ENCODE peak calls at places on chromosomes 3 and 15, in six cellular contexts. One of them, this sample, is unnamed.

GRCh38 chr3:24595801-24596200 is 101.2 kb upstream of the THRB start:
- DNase-seq in BJ: no peak
- DNase-seq in epithelial cell of esophagus: peak
- DNase-seq in tibial nerve: no peak
- DNase-seq in naive thymus-derived CD4-positive, alpha-beta T cell: no peak
- DNase-seq in left ventricle myocardium inferior: no peak
- DNase-seq in this sample: no peak

GRCh38 chr3:10804183-10804648 is 11.8 kb upstream of the SLC6A11 start:
- DNase-seq in BJ: no peak
- DNase-seq in epithelial cell of esophagus: peak
- DNase-seq in tibial nerve: no peak
- DNase-seq in naive thymus-derived CD4-positive, alpha-beta T cell: no peak
- DNase-seq in left ventricle myocardium inferior: no peak
- DNase-seq in this sample: no peak

GRCh38 chr3:48268936-48269551 is 28.1 kb downstream of the ZNF589 start:
- DNase-seq in BJ: no peak
- DNase-seq in epithelial cell of esophagus: peak
- DNase-seq in tibial nerve: peak
- DNase-seq in naive thymus-derived CD4-positive, alpha-beta T cell: peak
- DNase-seq in left ventricle myocardium inferior: no peak
- DNase-seq in this sample: no peak

GRCh38 chr15:58521293-58521991 is 89.7 kb downstream of the LIPC start:
- DNase-seq in BJ: no peak
- DNase-seq in epithelial cell of esophagus: peak
- DNase-seq in tibial nerve: no peak
- DNase-seq in naive thymus-derived CD4-positive, alpha-beta T cell: no peak
- DNase-seq in left ventricle myocardium inferior: peak
- DNase-seq in this sample: no peak

GRCh38 chr3:39668420-39668819 is 141.0 kb upstream of the MYRIP start:
- DNase-seq in BJ: no peak
- DNase-seq in epithelial cell of esophagus: peak
- DNase-seq in tibial nerve: no peak
- DNase-seq in naive thymus-derived CD4-positive, alpha-beta T cell: no peak
- DNase-seq in left ventricle myocardium inferior: no peak
- DNase-seq in this sample: peak

GRCh38 chr3:160372780-160373179 is 26.2 kb downstream of the IFT80 start:
- DNase-seq in BJ: peak
- DNase-seq in epithelial cell of esophagus: no peak
- DNase-seq in tibial nerve: no peak
- DNase-seq in naive thymus-derived CD4-positive, alpha-beta T cell: no peak
- DNase-seq in left ventricle myocardium inferior: no peak
- DNase-seq in this sample: no peak

GRCh38 chr3:184186184-184186901 is at the start of gene ABCF3:
- DNase-seq in BJ: no peak
- DNase-seq in epithelial cell of esophagus: peak
- DNase-seq in tibial nerve: no peak
- DNase-seq in naive thymus-derived CD4-positive, alpha-beta T cell: no peak
- DNase-seq in left ventricle myocardium inferior: peak
- DNase-seq in this sample: no peak

GRCh38 chr3:184075901-184076300 is 21.0 kb upstream of the HTR3E start:
- DNase-seq in BJ: no peak
- DNase-seq in epithelial cell of esophagus: no peak
- DNase-seq in tibial nerve: no peak
- DNase-seq in naive thymus-derived CD4-positive, alpha-beta T cell: no peak
- DNase-seq in left ventricle myocardium inferior: no peak
- DNase-seq in this sample: no peak

GRCh38 chr3:176767385-176767784 is 429.9 kb downstream of the TBL1XR1 start:
- DNase-seq in BJ: peak
- DNase-seq in epithelial cell of esophagus: peak
- DNase-seq in tibial nerve: no peak
- DNase-seq in naive thymus-derived CD4-positive, alpha-beta T cell: no peak
- DNase-seq in left ventricle myocardium inferior: no peak
- DNase-seq in this sample: no peak

GRCh38 chr3:71226565-71227281 is 356.8 kb downstream of the FOXP1 start:
- DNase-seq in BJ: no peak
- DNase-seq in epithelial cell of esophagus: no peak
- DNase-seq in tibial nerve: no peak
- DNase-seq in naive thymus-derived CD4-positive, alpha-beta T cell: peak
- DNase-seq in left ventricle myocardium inferior: peak
- DNase-seq in this sample: peak

GRCh38 chr3:8445861-8446260 is 55.8 kb upstream of the LMCD1 start:
- DNase-seq in BJ: peak
- DNase-seq in epithelial cell of esophagus: peak
- DNase-seq in tibial nerve: no peak
- DNase-seq in naive thymus-derived CD4-positive, alpha-beta T cell: no peak
- DNase-seq in left ventricle myocardium inferior: no peak
- DNase-seq in this sample: no peak

GRCh38 chr15:89332446-89332845 is 2.2 kb downstream of the POLG start:
- DNase-seq in BJ: no peak
- DNase-seq in epithelial cell of esophagus: peak
- DNase-seq in tibial nerve: no peak
- DNase-seq in naive thymus-derived CD4-positive, alpha-beta T cell: no peak
- DNase-seq in left ventricle myocardium inferior: no peak
- DNase-seq in this sample: peak

GRCh38 chr3:150515210-150515609 is 31.1 kb downstream of the SERP1 start:
- DNase-seq in BJ: no peak
- DNase-seq in epithelial cell of esophagus: peak
- DNase-seq in tibial nerve: no peak
- DNase-seq in naive thymus-derived CD4-positive, alpha-beta T cell: no peak
- DNase-seq in left ventricle myocardium inferior: no peak
- DNase-seq in this sample: no peak

GRCh38 chr3:128078875-128079274 is 26.6 kb downstream of the SEC61A1 start:
- DNase-seq in BJ: no peak
- DNase-seq in epithelial cell of esophagus: no peak
- DNase-seq in tibial nerve: no peak
- DNase-seq in naive thymus-derived CD4-positive, alpha-beta T cell: no peak
- DNase-seq in left ventricle myocardium inferior: no peak
- DNase-seq in this sample: no peak

GRCh38 chr3:115245437-115245836 is 98.3 kb upstream of the ZBTB20 start:
- DNase-seq in BJ: no peak
- DNase-seq in epithelial cell of esophagus: peak
- DNase-seq in tibial nerve: no peak
- DNase-seq in naive thymus-derived CD4-positive, alpha-beta T cell: no peak
- DNase-seq in left ventricle myocardium inferior: no peak
- DNase-seq in this sample: no peak

GRCh38 chr3:49707113-49707480 is 12.4 kb downstream of the AMIGO3 start:
- DNase-seq in BJ: no peak
- DNase-seq in epithelial cell of esophagus: peak
- DNase-seq in tibial nerve: no peak
- DNase-seq in naive thymus-derived CD4-positive, alpha-beta T cell: no peak
- DNase-seq in left ventricle myocardium inferior: no peak
- DNase-seq in this sample: no peak

GRCh38 chr15:56917652-56918045 is 795 bp upstream of the TCF12 start:
- DNase-seq in BJ: no peak
- DNase-seq in epithelial cell of esophagus: no peak
- DNase-seq in tibial nerve: no peak
- DNase-seq in naive thymus-derived CD4-positive, alpha-beta T cell: no peak
- DNase-seq in left ventricle myocardium inferior: no peak
- DNase-seq in this sample: no peak

GRCh38 chr3:88113311-88114162 is 36.2 kb upstream of the C3orf38 start:
- DNase-seq in BJ: peak
- DNase-seq in epithelial cell of esophagus: peak
- DNase-seq in tibial nerve: peak
- DNase-seq in naive thymus-derived CD4-positive, alpha-beta T cell: peak
- DNase-seq in left ventricle myocardium inferior: no peak
- DNase-seq in this sample: peak

GRCh38 chr3:104805508-104805907 is 561.2 kb upstream of the ALCAM start:
- DNase-seq in BJ: no peak
- DNase-seq in epithelial cell of esophagus: no peak
- DNase-seq in tibial nerve: no peak
- DNase-seq in naive thymus-derived CD4-positive, alpha-beta T cell: no peak
- DNase-seq in left ventricle myocardium inferior: no peak
- DNase-seq in this sample: no peak

GRCh38 chr3:39812537-39812936 is 3.1 kb downstream of the MYRIP start:
- DNase-seq in BJ: no peak
- DNase-seq in epithelial cell of esophagus: peak
- DNase-seq in tibial nerve: no peak
- DNase-seq in naive thymus-derived CD4-positive, alpha-beta T cell: no peak
- DNase-seq in left ventricle myocardium inferior: no peak
- DNase-seq in this sample: no peak

GRCh38 chr3:20080956-20081554 is 40.8 kb downstream of the KAT2B start:
- DNase-seq in BJ: no peak
- DNase-seq in epithelial cell of esophagus: peak
- DNase-seq in tibial nerve: no peak
- DNase-seq in naive thymus-derived CD4-positive, alpha-beta T cell: no peak
- DNase-seq in left ventricle myocardium inferior: peak
- DNase-seq in this sample: no peak

GRCh38 chr15:48565560-48566482 is 79.7 kb downstream of the FBN1 start:
- DNase-seq in BJ: peak
- DNase-seq in epithelial cell of esophagus: peak
- DNase-seq in tibial nerve: no peak
- DNase-seq in naive thymus-derived CD4-positive, alpha-beta T cell: no peak
- DNase-seq in left ventricle myocardium inferior: no peak
- DNase-seq in this sample: no peak

GRCh38 chr15:80265021-80265420 is 13.0 kb upstream of the CTXND1 start:
- DNase-seq in BJ: no peak
- DNase-seq in epithelial cell of esophagus: peak
- DNase-seq in tibial nerve: no peak
- DNase-seq in naive thymus-derived CD4-positive, alpha-beta T cell: no peak
- DNase-seq in left ventricle myocardium inferior: no peak
- DNase-seq in this sample: no peak

GRCh38 chr3:14429237-14429636 is 26.8 kb downstream of the SLC6A6 start:
- DNase-seq in BJ: no peak
- DNase-seq in epithelial cell of esophagus: peak
- DNase-seq in tibial nerve: no peak
- DNase-seq in naive thymus-derived CD4-positive, alpha-beta T cell: no peak
- DNase-seq in left ventricle myocardium inferior: no peak
- DNase-seq in this sample: no peak

GRCh38 chr15:56978898-56979662 is 60.6 kb downstream of the TCF12 start:
- DNase-seq in BJ: no peak
- DNase-seq in epithelial cell of esophagus: peak
- DNase-seq in tibial nerve: no peak
- DNase-seq in naive thymus-derived CD4-positive, alpha-beta T cell: no peak
- DNase-seq in left ventricle myocardium inferior: no peak
- DNase-seq in this sample: no peak

GRCh38 chr3:183008303-183008702 is 28.0 kb upstream of the DCUN1D1 start:
- DNase-seq in BJ: no peak
- DNase-seq in epithelial cell of esophagus: no peak
- DNase-seq in tibial nerve: no peak
- DNase-seq in naive thymus-derived CD4-positive, alpha-beta T cell: no peak
- DNase-seq in left ventricle myocardium inferior: no peak
- DNase-seq in this sample: no peak

GRCh38 chr3:59782664-59783063 is 732.8 kb upstream of the CFAP20DC start:
- DNase-seq in BJ: no peak
- DNase-seq in epithelial cell of esophagus: no peak
- DNase-seq in tibial nerve: no peak
- DNase-seq in naive thymus-derived CD4-positive, alpha-beta T cell: no peak
- DNase-seq in left ventricle myocardium inferior: no peak
- DNase-seq in this sample: no peak

DNA sequence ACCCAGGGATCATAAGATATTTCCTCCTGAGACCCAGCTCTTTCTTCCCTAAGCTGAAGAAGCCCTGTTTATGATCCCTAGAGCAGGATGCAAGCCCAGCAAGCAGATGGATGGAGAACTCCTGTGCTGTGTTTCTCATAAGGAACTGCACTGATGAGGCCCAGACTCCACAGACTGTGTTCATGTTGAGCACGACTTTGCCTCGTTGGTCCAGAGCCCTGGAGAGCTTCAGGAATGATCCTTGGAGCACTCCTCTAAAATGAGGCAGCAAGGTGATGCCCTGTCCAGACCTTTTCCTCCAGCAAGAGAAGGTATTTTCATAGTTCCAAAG is 83.8 kb downstream of the MYLK start:
- DNase-seq in BJ: no peak
- DNase-seq in epithelial cell of esophagus: no peak
- DNase-seq in tibial nerve: no peak
- DNase-seq in naive thymus-derived CD4-positive, alpha-beta T cell: no peak
- DNase-seq in left ventricle myocardium inferior: no peak
- DNase-seq in this sample: no peak
- H3K4me3 ChIP-seq in BJ: no peak
- H3K4me3 ChIP-seq in epithelial cell of esophagus: no peak
- H3K4me3 ChIP-seq in tibial nerve: no peak
- H3K4me3 ChIP-seq in naive thymus-derived CD4-positive, alpha-beta T cell: no peak
- H3K4me3 ChIP-seq in left ventricle myocardium inferior: no peak
- H3K4me3 ChIP-seq in this sample: no peak

GRCh38 chr3:195872097-195872496 is 36.3 kb downstream of the TNK2 start:
- DNase-seq in BJ: no peak
- DNase-seq in epithelial cell of esophagus: no peak
- DNase-seq in tibial nerve: no peak
- DNase-seq in naive thymus-derived CD4-positive, alpha-beta T cell: no peak
- DNase-seq in left ventricle myocardium inferior: no peak
- DNase-seq in this sample: no peak

GRCh38 chr3:195872800-195873199 is 35.6 kb downstream of the TNK2 start:
- DNase-seq in BJ: no peak
- DNase-seq in epithelial cell of esophagus: no peak
- DNase-seq in tibial nerve: no peak
- DNase-seq in naive thymus-derived CD4-positive, alpha-beta T cell: no peak
- DNase-seq in left ventricle myocardium inferior: no peak
- DNase-seq in this sample: no peak

GRCh38 chr3:195875482-195876236 is 32.7 kb downstream of the TNK2 start:
- DNase-seq in BJ: no peak
- DNase-seq in epithelial cell of esophagus: no peak
- DNase-seq in tibial nerve: no peak
- DNase-seq in naive thymus-derived CD4-positive, alpha-beta T cell: no peak
- DNase-seq in left ventricle myocardium inferior: no peak
- DNase-seq in this sample: no peak

GRCh38 chr3:195873971-195874370 is 34.4 kb downstream of the TNK2 start:
- DNase-seq in BJ: no peak
- DNase-seq in epithelial cell of esophagus: peak
- DNase-seq in tibial nerve: no peak
- DNase-seq in naive thymus-derived CD4-positive, alpha-beta T cell: no peak
- DNase-seq in left ventricle myocardium inferior: no peak
- DNase-seq in this sample: no peak

GRCh38 chr3:195873281-195873887 is 35.0 kb downstream of the TNK2 start:
- DNase-seq in BJ: no peak
- DNase-seq in epithelial cell of esophagus: no peak
- DNase-seq in tibial nerve: no peak
- DNase-seq in naive thymus-derived CD4-positive, alpha-beta T cell: no peak
- DNase-seq in left ventricle myocardium inferior: no peak
- DNase-seq in this sample: no peak
- H3K4me3 ChIP-seq in BJ: no peak
- H3K4me3 ChIP-seq in epithelial cell of esophagus: no peak
- H3K4me3 ChIP-seq in tibial nerve: no peak
- H3K4me3 ChIP-seq in naive thymus-derived CD4-positive, alpha-beta T cell: no peak
- H3K4me3 ChIP-seq in left ventricle myocardium inferior: no peak
- H3K4me3 ChIP-seq in this sample: no peak

GRCh38 chr15:59993041-59993750 is 10.9 kb upstream of the FOXB1 start:
- DNase-seq in BJ: no peak
- DNase-seq in epithelial cell of esophagus: no peak
- DNase-seq in tibial nerve: no peak
- DNase-seq in naive thymus-derived CD4-positive, alpha-beta T cell: no peak
- DNase-seq in left ventricle myocardium inferior: no peak
- DNase-seq in this sample: no peak
- H3K4me3 ChIP-seq in BJ: no peak
- H3K4me3 ChIP-seq in epithelial cell of esophagus: no peak
- H3K4me3 ChIP-seq in tibial nerve: no peak
- H3K4me3 ChIP-seq in naive thymus-derived CD4-positive, alpha-beta T cell: no peak
- H3K4me3 ChIP-seq in left ventricle myocardium inferior: no peak
- H3K4me3 ChIP-seq in this sample: no peak

DNA sequence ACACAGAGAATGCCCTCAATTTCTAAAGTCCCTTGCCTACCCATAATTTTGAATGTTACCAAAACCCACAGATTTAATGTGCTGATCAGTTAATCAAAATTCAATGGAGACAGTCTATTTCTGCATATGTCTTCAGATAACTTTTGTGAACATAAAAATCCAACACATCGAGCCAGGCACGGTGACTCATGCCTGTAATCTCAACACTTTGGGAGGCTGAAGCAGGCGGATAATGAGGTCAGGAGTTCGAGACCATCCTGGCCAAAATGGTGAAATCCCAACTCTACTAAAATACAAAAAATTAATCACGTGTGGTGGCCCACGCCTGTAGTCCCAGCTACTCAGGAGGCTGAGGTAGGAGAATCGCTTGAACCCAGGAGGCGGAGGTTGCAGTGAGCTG is 49.3 kb downstream of the PEAK1 start:
- DNase-seq in BJ: no peak
- DNase-seq in epithelial cell of esophagus: no peak
- DNase-seq in tibial nerve: no peak
- DNase-seq in naive thymus-derived CD4-positive, alpha-beta T cell: no peak
- DNase-seq in left ventricle myocardium inferior: no peak
- DNase-seq in this sample: no peak
- H3K4me3 ChIP-seq in BJ: no peak
- H3K4me3 ChIP-seq in epithelial cell of esophagus: no peak
- H3K4me3 ChIP-seq in tibial nerve: no peak
- H3K4me3 ChIP-seq in naive thymus-derived CD4-positive, alpha-beta T cell: no peak
- H3K4me3 ChIP-seq in left ventricle myocardium inferior: no peak
- H3K4me3 ChIP-seq in this sample: no peak

This sample was measured in Jurkat, Clone E6-1.